ENCODE peak calls at places on chromosomes 12 and 14, in nine cellular contexts. One of them, this sample, is unnamed.

GRCh38 chr12:49979791-49980190 is 7.0 kb downstream of the AQP6 start:
- DNase-seq in right cardiac atrium: no peak
- DNase-seq in CD8-positive, alpha-beta T cell: no peak
- DNase-seq in GM23248: no peak
- DNase-seq in H9: no peak
- DNase-seq in uterus: no peak
- DNase-seq in A549: no peak
- DNase-seq in tibial artery: no peak
- DNase-seq in Peyer's patch: no peak
- DNase-seq in this sample: no peak

GRCh38 chr12:34606749-34607519 is 584.6 kb downstream of the ALG10 start:
- DNase-seq in right cardiac atrium: peak
- DNase-seq in CD8-positive, alpha-beta T cell: no peak
- DNase-seq in GM23248: no peak
- DNase-seq in H9: no peak
- DNase-seq in uterus: peak
- DNase-seq in A549: no peak
- DNase-seq in tibial artery: no peak
- DNase-seq in Peyer's patch: peak
- DNase-seq in this sample: no peak

GRCh38 chr12:78419513-78419912 is 445.1 kb upstream of the SYT1 start:
- DNase-seq in right cardiac atrium: no peak
- DNase-seq in CD8-positive, alpha-beta T cell: no peak
- DNase-seq in GM23248: no peak
- DNase-seq in H9: no peak
- DNase-seq in uterus: no peak
- DNase-seq in A549: no peak
- DNase-seq in tibial artery: no peak
- DNase-seq in Peyer's patch: no peak
- DNase-seq in this sample: no peak

GRCh38 chr12:10363922-10364838 is 25.7 kb downstream of the KLRK1 start:
- DNase-seq in right cardiac atrium: peak
- DNase-seq in CD8-positive, alpha-beta T cell: peak
- DNase-seq in GM23248: peak
- DNase-seq in H9: no peak
- DNase-seq in uterus: peak
- DNase-seq in A549: peak
- DNase-seq in tibial artery: peak
- DNase-seq in Peyer's patch: peak
- DNase-seq in this sample: no peak

GRCh38 chr12:47900480-47901129 is 4.2 kb downstream of the VDR start:
- DNase-seq in right cardiac atrium: no peak
- DNase-seq in CD8-positive, alpha-beta T cell: no peak
- DNase-seq in GM23248: peak
- DNase-seq in H9: peak
- DNase-seq in uterus: no peak
- DNase-seq in A549: no peak
- DNase-seq in tibial artery: no peak
- DNase-seq in Peyer's patch: peak
- DNase-seq in this sample: peak

GRCh38 chr14:85701763-85702162 is 171.8 kb downstream of the FLRT2 start:
- DNase-seq in right cardiac atrium: no peak
- DNase-seq in CD8-positive, alpha-beta T cell: no peak
- DNase-seq in GM23248: no peak
- DNase-seq in H9: no peak
- DNase-seq in uterus: no peak
- DNase-seq in A549: no peak
- DNase-seq in tibial artery: no peak
- DNase-seq in Peyer's patch: no peak
- DNase-seq in this sample: no peak

GRCh38 chr14:21852061-21852664 is 178.5 kb upstream of the OR4E1 start:
- DNase-seq in right cardiac atrium: peak
- DNase-seq in CD8-positive, alpha-beta T cell: peak
- DNase-seq in GM23248: peak
- DNase-seq in H9: peak
- DNase-seq in uterus: no peak
- DNase-seq in A549: no peak
- DNase-seq in tibial artery: no peak
- DNase-seq in Peyer's patch: no peak
- DNase-seq in this sample: peak

GRCh38 chr14:68250950-68251765 is 431.6 kb downstream of the RAD51B start:
- DNase-seq in right cardiac atrium: no peak
- DNase-seq in CD8-positive, alpha-beta T cell: no peak
- DNase-seq in GM23248: no peak
- DNase-seq in H9: no peak
- DNase-seq in uterus: no peak
- DNase-seq in A549: no peak
- DNase-seq in tibial artery: no peak
- DNase-seq in Peyer's patch: no peak
- DNase-seq in this sample: peak

GRCh38 chr12:51661836-51662235 is 70.8 kb downstream of the SCN8A start:
- DNase-seq in right cardiac atrium: no peak
- DNase-seq in CD8-positive, alpha-beta T cell: no peak
- DNase-seq in GM23248: no peak
- DNase-seq in H9: no peak
- DNase-seq in uterus: no peak
- DNase-seq in A549: no peak
- DNase-seq in tibial artery: no peak
- DNase-seq in Peyer's patch: no peak
- DNase-seq in this sample: no peak

GRCh38 chr12:47781479-47782371 is 8.7 kb downstream of the SLC48A1 start:
- DNase-seq in right cardiac atrium: peak
- DNase-seq in CD8-positive, alpha-beta T cell: no peak
- DNase-seq in GM23248: no peak
- DNase-seq in H9: no peak
- DNase-seq in uterus: no peak
- DNase-seq in A549: no peak
- DNase-seq in tibial artery: no peak
- DNase-seq in Peyer's patch: no peak
- DNase-seq in this sample: no peak

GRCh38 chr12:121789233-121789781 is 4.2 kb downstream of the RHOF start:
- DNase-seq in right cardiac atrium: no peak
- DNase-seq in CD8-positive, alpha-beta T cell: peak
- DNase-seq in GM23248: no peak
- DNase-seq in H9: no peak
- DNase-seq in uterus: no peak
- DNase-seq in A549: no peak
- DNase-seq in tibial artery: no peak
- DNase-seq in Peyer's patch: peak
- DNase-seq in this sample: peak

GRCh38 chr12:14408208-14408607 is 42.7 kb downstream of the ATF7IP start:
- DNase-seq in right cardiac atrium: no peak
- DNase-seq in CD8-positive, alpha-beta T cell: no peak
- DNase-seq in GM23248: peak
- DNase-seq in H9: no peak
- DNase-seq in uterus: no peak
- DNase-seq in A549: no peak
- DNase-seq in tibial artery: no peak
- DNase-seq in Peyer's patch: no peak
- DNase-seq in this sample: no peak

GRCh38 chr12:10967409-10967808 is 19.3 kb downstream of the TAS2R50 start:
- DNase-seq in right cardiac atrium: no peak
- DNase-seq in CD8-positive, alpha-beta T cell: no peak
- DNase-seq in GM23248: peak
- DNase-seq in H9: no peak
- DNase-seq in uterus: no peak
- DNase-seq in A549: no peak
- DNase-seq in tibial artery: no peak
- DNase-seq in Peyer's patch: no peak
- DNase-seq in this sample: no peak

GRCh38 chr12:57091633-57092528 is 3.0 kb downstream of the NAB2 start:
- DNase-seq in right cardiac atrium: peak
- DNase-seq in CD8-positive, alpha-beta T cell: no peak
- DNase-seq in GM23248: no peak
- DNase-seq in H9: no peak
- DNase-seq in uterus: no peak
- DNase-seq in A549: no peak
- DNase-seq in tibial artery: no peak
- DNase-seq in Peyer's patch: no peak
- DNase-seq in this sample: no peak

GRCh38 chr12:132075026-132075713 is 68.9 kb downstream of the DDX51 start:
- DNase-seq in right cardiac atrium: no peak
- DNase-seq in CD8-positive, alpha-beta T cell: no peak
- DNase-seq in GM23248: peak
- DNase-seq in H9: no peak
- DNase-seq in uterus: no peak
- DNase-seq in A549: no peak
- DNase-seq in tibial artery: no peak
- DNase-seq in Peyer's patch: no peak
- DNase-seq in this sample: no peak

GRCh38 chr12:12032771-12033588 is 37.8 kb upstream of the BCL2L14 start:
- DNase-seq in right cardiac atrium: peak
- DNase-seq in CD8-positive, alpha-beta T cell: peak
- DNase-seq in GM23248: peak
- DNase-seq in H9: peak
- DNase-seq in uterus: peak
- DNase-seq in A549: peak
- DNase-seq in tibial artery: peak
- DNase-seq in Peyer's patch: peak
- DNase-seq in this sample: peak

DNA sequence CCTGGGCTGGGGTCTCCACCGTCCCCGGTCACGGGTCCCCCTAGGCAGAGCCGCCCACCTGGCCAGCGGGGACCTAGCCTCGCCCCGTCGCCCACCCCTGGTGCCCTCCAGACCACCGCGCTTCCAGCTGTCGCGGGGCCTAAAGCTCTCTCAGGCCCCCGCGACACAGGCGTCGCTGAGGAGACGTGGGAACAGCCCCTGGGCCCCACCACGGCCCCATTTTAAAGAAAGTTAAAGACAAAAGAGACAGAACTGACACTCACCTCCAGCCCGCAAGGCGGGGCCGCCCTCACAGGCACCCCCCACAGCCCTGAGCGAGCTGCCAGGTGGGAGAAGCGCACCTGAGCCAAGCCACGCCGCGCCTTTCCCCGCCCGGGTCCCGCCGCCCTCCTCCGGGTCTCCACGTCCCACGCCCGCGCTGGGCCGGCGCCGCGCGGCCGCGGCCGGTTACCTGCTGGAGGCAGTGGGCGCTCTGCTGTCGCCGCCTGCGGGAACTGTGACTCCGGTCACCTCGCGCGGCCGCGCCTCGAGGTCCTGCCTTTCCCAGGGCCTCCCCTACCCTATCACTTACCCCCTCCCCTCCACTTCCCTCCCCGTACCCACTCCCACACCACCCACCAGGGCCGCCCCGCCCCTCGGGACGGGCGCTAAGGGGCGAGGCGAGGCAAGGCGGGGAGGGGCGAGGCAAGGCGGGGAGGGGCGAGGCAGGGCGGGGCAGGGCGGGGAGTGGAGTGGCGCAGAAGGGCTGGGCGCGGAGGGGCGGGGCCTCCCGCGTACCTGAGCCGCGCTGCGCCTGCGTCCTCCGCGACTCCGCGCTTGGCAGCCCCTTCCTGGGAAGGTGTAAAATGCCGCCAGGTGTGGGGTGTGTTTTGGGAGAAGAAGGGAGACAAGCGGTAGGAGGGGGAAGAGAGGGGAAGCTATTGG is 31.2 kb downstream of the TC2N start:
- DNase-seq in right cardiac atrium: peak
- DNase-seq in CD8-positive, alpha-beta T cell: peak
- DNase-seq in GM23248: peak
- DNase-seq in H9: peak
- DNase-seq in uterus: peak
- DNase-seq in A549: peak
- DNase-seq in tibial artery: peak
- DNase-seq in Peyer's patch: peak
- DNase-seq in this sample: peak
- H3K27ac ChIP-seq in right cardiac atrium: peak
- H3K27ac ChIP-seq in CD8-positive, alpha-beta T cell: peak
- H3K27ac ChIP-seq in GM23248: no peak
- H3K27ac ChIP-seq in H9: no peak
- H3K27ac ChIP-seq in uterus: peak
- H3K27ac ChIP-seq in A549: peak
- H3K27ac ChIP-seq in tibial artery: peak
- H3K27ac ChIP-seq in Peyer's patch: peak
- H3K27ac ChIP-seq in this sample: peak

DNA sequence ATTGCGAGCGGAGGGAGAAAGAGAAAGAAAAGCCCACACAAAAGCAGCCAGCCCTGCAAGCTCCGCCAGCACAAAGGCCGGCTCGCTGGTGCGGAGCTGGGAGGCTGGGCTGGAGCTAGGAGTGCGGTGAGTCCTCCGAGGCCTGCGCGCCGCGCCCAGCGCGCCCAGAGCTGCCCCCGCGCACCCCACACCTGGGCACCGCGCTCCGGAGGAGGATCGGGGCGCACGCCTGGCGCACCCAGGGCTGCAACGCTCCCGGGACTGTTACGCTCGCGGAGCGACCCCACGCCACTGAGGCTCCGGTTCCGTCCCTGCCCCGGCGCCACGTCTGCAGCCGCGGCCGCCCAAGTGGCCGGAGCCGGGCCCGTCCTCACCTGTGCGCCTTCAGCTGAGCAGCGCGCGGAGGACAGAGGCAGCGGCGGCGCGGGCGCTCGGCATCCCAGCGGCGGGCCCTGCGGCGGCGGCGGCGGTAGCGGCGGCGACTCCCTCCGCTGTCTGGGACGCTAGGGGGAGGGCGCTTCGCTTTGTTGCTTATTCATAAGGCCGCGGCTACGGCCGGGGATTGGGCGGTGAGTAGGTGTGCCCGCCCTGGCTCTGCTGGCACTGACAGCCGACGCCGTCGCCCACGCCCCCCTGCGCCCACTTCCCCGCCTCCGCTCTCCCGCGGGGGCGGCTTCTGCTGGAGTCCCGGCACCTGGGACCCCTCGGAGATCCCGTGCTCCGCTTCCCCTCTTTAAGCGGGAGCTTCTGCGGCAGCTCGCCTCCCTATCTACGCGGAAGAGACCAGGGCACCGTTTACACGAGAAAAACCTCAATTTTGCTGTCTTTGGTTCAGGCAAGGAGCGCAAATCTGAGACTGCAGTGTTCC is at the start of gene ARMH4:
- DNase-seq in right cardiac atrium: peak
- DNase-seq in CD8-positive, alpha-beta T cell: peak
- DNase-seq in GM23248: peak
- DNase-seq in H9: peak
- DNase-seq in uterus: peak
- DNase-seq in A549: peak
- DNase-seq in tibial artery: peak
- DNase-seq in Peyer's patch: peak
- DNase-seq in this sample: peak
- H3K27ac ChIP-seq in right cardiac atrium: peak
- H3K27ac ChIP-seq in CD8-positive, alpha-beta T cell: no peak
- H3K27ac ChIP-seq in GM23248: no peak
- H3K27ac ChIP-seq in H9: no peak
- H3K27ac ChIP-seq in uterus: peak
- H3K27ac ChIP-seq in A549: no peak
- H3K27ac ChIP-seq in tibial artery: peak
- H3K27ac ChIP-seq in Peyer's patch: peak
- H3K27ac ChIP-seq in this sample: no peak

GRCh38 chr12:96402061-96402460 is 1.8 kb upstream of the CDK17 start:
- DNase-seq in right cardiac atrium: no peak
- DNase-seq in CD8-positive, alpha-beta T cell: no peak
- DNase-seq in GM23248: no peak
- DNase-seq in H9: peak
- DNase-seq in uterus: no peak
- DNase-seq in A549: no peak
- DNase-seq in tibial artery: no peak
- DNase-seq in Peyer's patch: no peak
- DNase-seq in this sample: no peak
- H3K27ac ChIP-seq in right cardiac atrium: no peak
- H3K27ac ChIP-seq in CD8-positive, alpha-beta T cell: no peak
- H3K27ac ChIP-seq in GM23248: peak
- H3K27ac ChIP-seq in H9: no peak
- H3K27ac ChIP-seq in uterus: peak
- H3K27ac ChIP-seq in A549: peak
- H3K27ac ChIP-seq in tibial artery: no peak
- H3K27ac ChIP-seq in Peyer's patch: peak
- H3K27ac ChIP-seq in this sample: no peak

GRCh38 chr12:5259523-5259922 is 172.4 kb upstream of the NTF3 start:
- DNase-seq in right cardiac atrium: no peak
- DNase-seq in CD8-positive, alpha-beta T cell: no peak
- DNase-seq in GM23248: peak
- DNase-seq in H9: no peak
- DNase-seq in uterus: no peak
- DNase-seq in A549: no peak
- DNase-seq in tibial artery: no peak
- DNase-seq in Peyer's patch: no peak
- DNase-seq in this sample: no peak
- H3K27ac ChIP-seq in right cardiac atrium: no peak
- H3K27ac ChIP-seq in CD8-positive, alpha-beta T cell: no peak
- H3K27ac ChIP-seq in GM23248: peak
- H3K27ac ChIP-seq in H9: no peak
- H3K27ac ChIP-seq in uterus: no peak
- H3K27ac ChIP-seq in A549: no peak
- H3K27ac ChIP-seq in tibial artery: no peak
- H3K27ac ChIP-seq in Peyer's patch: no peak
- H3K27ac ChIP-seq in this sample: no peak